ENCODE peak calls at places on chromosomes 3 and 15, in four cellular contexts. T is stomach, J is DND-41, G is OCI-LY7. A is an unnamed sample.

GRCh38 chr3:150528359-150528797 is 17.9 kb downstream of the SERP1 start:
- DNase-seq in T (no peak), J (no peak), G (peak), A (peak)

GRCh38 chr15:82543155-82543554 is 2.9 kb upstream of the RPS17 start:
- DNase-seq in T (no peak), J (peak), G (no peak), A (peak)

GRCh38 chr3:129526121-129526900 is 2.1 kb upstream of the RHO start:
- DNase-seq in T (no peak), J (no peak), G (peak), A (no peak)

GRCh38 chr3:159645874-159646273 is 342.8 kb upstream of the IL12A start:
- DNase-seq in T (no peak), J (no peak), G (no peak), A (no peak)

GRCh38 chr3:27521179-27521871 is 37.1 kb upstream of the SLC4A7 start:
- DNase-seq in T (no peak), J (no peak), G (no peak), A (peak)

GRCh38 chr3:127822166-127822835 is at the start of gene MGLL:
- DNase-seq in T (peak), J (no peak), G (no peak), A (peak)

GRCh38 chr3:3603351-3603750 is 195.9 kb upstream of the LRRN1 start:
- DNase-seq in T (no peak), J (no peak), G (no peak), A (no peak)

GRCh38 chr15:51132384-51133139 is 37.9 kb upstream of the TNFAIP8L3 start:
- DNase-seq in T (no peak), J (no peak), G (peak), A (peak)

GRCh38 chr3:56878046-56878445 is 76.3 kb upstream of the ARHGEF3 start:
- DNase-seq in T (no peak), J (peak), G (no peak), A (peak)

GRCh38 chr3:25508901-25509300 is 80.8 kb downstream of the RARB start:
- DNase-seq in T (no peak), J (no peak), G (no peak), A (peak)

GRCh38 chr15:50542051-50542450 is 4.4 kb downstream of the USP50 start:
- DNase-seq in T (no peak), J (no peak), G (no peak), A (peak)

GRCh38 chr15:101549647-101550046 is 60.1 kb upstream of the PCSK6 start:
- DNase-seq in T (no peak), J (no peak), G (no peak), A (no peak)

GRCh38 chr3:100761211-100761921 is 52.1 kb downstream of the TFG start:
- DNase-seq in T (no peak), J (peak), G (peak), A (no peak)

GRCh38 chr15:49412821-49413220 is 10.2 kb upstream of the FGF7 start:
- DNase-seq in T (no peak), J (no peak), G (no peak), A (no peak)

GRCh38 chr3:172347895-172348680 is 100.2 kb downstream of the GHSR start:
- DNase-seq in T (no peak), J (no peak), G (no peak), A (no peak)

GRCh38 chr15:31332020-31332680 is 5.5 kb downstream of the KLF13 start:
- DNase-seq in T (no peak), J (no peak), G (no peak), A (no peak)

GRCh38 chr15:70324001-70324974 is 226.6 kb upstream of the TLE3 start:
- DNase-seq in T (peak), J (no peak), G (no peak), A (peak)

GRCh38 chr3:107421170-107421792 is 44.0 kb downstream of the CCDC54 start:
- DNase-seq in T (no peak), J (peak), G (peak), A (peak)

GRCh38 chr3:56881035-56881575 is 79.4 kb upstream of the ARHGEF3 start:
- DNase-seq in T (no peak), J (no peak), G (no peak), A (no peak)

GRCh38 chr15:41661529-41662225 is 1.5 kb downstream of the MGA start:
- DNase-seq in T (peak), J (peak), G (peak), A (peak)

GRCh38 chr15:63858881-63859280 is 25.1 kb upstream of the HERC1 start:
- DNase-seq in T (no peak), J (no peak), G (no peak), A (peak)

GRCh38 chr3:119829431-119829830 is 47.5 kb downstream of the NR1I2 start:
- DNase-seq in T (no peak), J (no peak), G (no peak), A (no peak)

GRCh38 chr3:151035072-151035471 is 50.4 kb upstream of the MED12L start:
- DNase-seq in T (no peak), J (no peak), G (no peak), A (no peak)

GRCh38 chr15:23548071-23548470 is 17.4 kb upstream of the MKRN3 start:
- DNase-seq in T (no peak), J (no peak), G (no peak), A (no peak)

GRCh38 chr3:129422897-129423296 is 5.5 kb downstream of the EFCAB12 start:
- DNase-seq in T (no peak), J (no peak), G (no peak), A (no peak)

GRCh38 chr15:65008989-65009388 is 19.3 kb upstream of the SPG21 start:
- DNase-seq in T (no peak), J (no peak), G (peak), A (no peak)
- TF ChIP-seq CTCF in T (no peak), J (peak), G (peak), A (peak)

DNA sequence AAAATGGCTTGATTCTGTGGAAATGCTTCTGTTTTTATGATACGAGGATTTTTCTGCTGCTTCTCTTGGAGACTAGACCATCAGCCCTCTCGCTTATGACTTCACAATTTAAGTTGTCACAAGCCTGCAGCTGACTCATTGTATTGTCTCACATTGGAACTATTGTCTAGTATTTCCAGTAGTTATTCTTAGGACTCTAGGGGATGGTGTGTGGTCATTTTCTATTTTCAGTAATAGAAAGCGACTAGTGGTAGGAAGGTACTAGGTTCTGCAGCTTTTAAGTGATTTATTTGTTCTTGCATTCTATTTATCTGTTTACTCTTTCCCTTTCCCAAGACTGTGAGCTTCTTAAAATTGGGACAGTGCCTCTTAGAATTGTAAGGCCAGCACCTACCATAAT is 66.3 kb upstream of the CRTC3 start:
- DNase-seq in T (no peak), J (no peak), G (no peak), A (peak)
- TF ChIP-seq CTCF in T (no peak), J (no peak), G (no peak), A (no peak)

GRCh38 chr3:82643948-82644347 is 882.5 kb upstream of the GBE1 start:
- DNase-seq in T (no peak), J (no peak), G (peak), A (no peak)
- TF ChIP-seq CTCF in T (no peak), J (peak), G (peak), A (no peak)

GRCh38 chr15:68231102-68231818 is 1.7 kb upstream of the CLN6 start:
- DNase-seq in T (peak), J (no peak), G (no peak), A (no peak)

GRCh38 chr15:68228971-68229385 is 550 bp downstream of the CLN6 start:
- DNase-seq in T (no peak), J (no peak), G (peak), A (no peak)

GRCh38 chr15:68229386-68230156 is at the start of gene CLN6:
- DNase-seq in T (peak), J (peak), G (peak), A (peak)

GRCh38 chr15:68228143-68228970 is 1.2 kb downstream of the CLN6 start:
- DNase-seq in T (peak), J (no peak), G (peak), A (no peak)

GRCh38 chr15:68230157-68231100 is 901 bp upstream of the CLN6 start:
- DNase-seq in T (peak), J (no peak), G (peak), A (peak)
- TF ChIP-seq CTCF in T (no peak), J (peak), G (peak), A (no peak)

GRCh38 chr15:37794947-37795346 is 139.5 kb upstream of the TMCO5A start:
- DNase-seq in T (no peak), J (no peak), G (no peak), A (no peak)

GRCh38 chr15:37792351-37792750 is 142.1 kb upstream of the TMCO5A start:
- DNase-seq in T (no peak), J (no peak), G (no peak), A (no peak)

GRCh38 chr15:37789881-37790280 is 144.6 kb upstream of the TMCO5A start:
- DNase-seq in T (no peak), J (no peak), G (no peak), A (peak)

GRCh38 chr15:37791693-37792092 is 142.7 kb upstream of the TMCO5A start:
- DNase-seq in T (no peak), J (no peak), G (no peak), A (no peak)

GRCh38 chr15:37793851-37794250 is 140.6 kb upstream of the TMCO5A start:
- DNase-seq in T (no peak), J (no peak), G (no peak), A (no peak)
- TF ChIP-seq CTCF in T (no peak), J (no peak), G (no peak), A (peak)

GRCh38 chr15:83747718-83748110 is 93.8 kb downstream of the ADAMTSL3 start:
- DNase-seq in T (no peak), J (no peak), G (no peak), A (no peak)

GRCh38 chr15:83746231-83746630 is 92.3 kb downstream of the ADAMTSL3 start:
- DNase-seq in T (no peak), J (no peak), G (no peak), A (no peak)

GRCh38 chr15:83745771-83746170 is 91.8 kb downstream of the ADAMTSL3 start:
- DNase-seq in T (no peak), J (no peak), G (no peak), A (no peak)

GRCh38 chr15:83747050-83747717 is 93.3 kb downstream of the ADAMTSL3 start:
- DNase-seq in T (no peak), J (no peak), G (no peak), A (no peak)
- TF ChIP-seq CTCF in T (peak), J (peak), G (no peak), A (no peak)

DNA sequence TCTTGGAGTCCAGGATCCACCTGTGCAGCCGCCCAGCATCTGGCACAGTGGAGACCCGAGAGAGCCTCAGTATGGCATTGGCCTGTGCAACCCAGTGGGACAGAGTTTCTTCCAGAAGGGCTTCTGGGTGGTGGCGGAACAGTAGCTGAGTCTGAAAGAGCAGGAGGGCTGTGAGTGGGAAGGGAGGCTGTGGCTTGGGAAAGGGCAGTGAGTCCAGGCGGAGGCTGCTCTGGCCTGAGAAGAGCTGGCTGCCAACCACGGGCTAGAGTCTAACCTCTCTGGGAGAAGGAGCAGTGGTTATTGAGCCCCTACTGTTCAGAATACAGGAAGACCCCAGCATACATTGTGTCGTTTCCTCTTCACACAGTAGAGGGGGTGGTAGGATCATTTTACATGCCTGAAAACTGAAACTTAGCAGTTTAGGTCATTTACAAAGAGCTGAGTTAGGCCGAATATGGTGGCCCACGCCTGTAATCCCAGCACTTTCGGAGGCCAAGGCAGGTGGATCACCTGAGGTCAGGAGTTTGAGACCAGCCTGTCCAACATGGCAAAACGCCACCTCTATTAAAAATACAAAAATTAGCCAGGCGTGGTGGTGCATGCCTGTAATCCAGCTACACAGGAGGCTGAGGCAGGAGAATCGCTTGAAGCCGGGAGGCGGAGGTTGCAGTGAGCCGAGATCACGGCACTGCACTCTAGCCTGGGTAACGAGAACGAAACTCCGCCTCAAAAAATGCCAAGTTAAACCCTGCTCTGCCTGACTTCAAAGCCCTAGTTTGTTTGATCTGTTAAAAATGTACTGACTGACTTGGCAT is 3.2 kb downstream of the AEN start:
- DNase-seq in T (no peak), J (peak), G (peak), A (no peak)
- TF ChIP-seq CTCF in T (peak), J (peak), G (peak), A (peak)

DNA sequence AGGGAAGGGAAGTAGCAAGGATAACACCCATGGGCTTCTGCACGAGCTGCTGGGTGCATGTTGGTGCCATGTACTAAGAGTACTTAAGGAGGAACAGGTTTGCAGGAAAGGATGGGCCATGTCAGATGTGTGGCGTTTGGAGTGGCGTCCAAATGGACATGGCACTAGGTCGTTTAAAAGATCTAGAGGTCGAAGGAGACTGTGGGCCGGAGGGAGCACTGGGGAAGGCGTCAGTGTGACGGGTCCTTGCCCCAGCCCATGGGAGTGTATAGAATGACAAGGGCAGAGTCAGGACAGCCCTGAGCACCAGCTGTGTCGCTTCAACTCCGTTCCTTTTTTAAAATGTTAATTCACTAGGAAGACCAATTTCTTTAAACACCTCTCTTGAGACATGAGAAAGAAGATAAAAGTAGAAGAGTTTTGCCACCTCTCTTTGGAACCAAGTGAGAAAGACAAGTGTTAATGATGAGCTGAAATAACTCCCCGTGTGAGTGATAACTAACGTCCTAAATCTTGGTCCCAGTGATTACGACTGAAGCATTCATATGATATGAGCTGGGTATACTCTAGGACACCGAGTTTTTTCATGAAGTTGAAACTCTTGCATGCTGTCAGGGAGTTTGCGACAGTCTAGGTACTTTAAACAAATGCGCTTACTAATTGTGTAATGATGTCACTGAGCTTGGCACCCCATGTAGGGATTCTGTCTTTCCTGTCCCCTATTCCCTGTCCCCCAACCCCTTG is 23.8 kb downstream of the LYSMD4 start:
- DNase-seq in T (no peak), J (no peak), G (no peak), A (no peak)
- TF ChIP-seq CTCF in T (no peak), J (no peak), G (no peak), A (no peak)

GRCh38 chr15:94375997-94376396 is 144.6 kb downstream of the MCTP2 start:
- DNase-seq in T (no peak), J (no peak), G (peak), A (no peak)
- TF ChIP-seq CTCF in T (no peak), J (no peak), G (peak), A (no peak)